ENCODE peak calls at places on chromosomes 7 and 10, in ten cellular contexts. O is T1000; X is kidney tubule cell; S is HFFc6; Y is activated CD4-positive, alpha-beta T cell treated with anti-CD3 and anti-CD28 coated beads, Interleukin-2, amount 50 U/mL, for 4 hours; P is psoas muscle; W is globus pallidus; U is kidney glomerular epithelial cell; B is HEK293T; F is left ventricle myocardium superior. L is an unnamed sample.

GRCh38 chr10:5165738-5166137 is 19.2 kb downstream of the AKR1C8 start:
- DNase-seq in B (no peak), U (no peak), P (no peak), X (no peak), Y (no peak), O (no peak), F (no peak), W (no peak), S (no peak), L (no peak)

GRCh38 chr10:63819753-63820347 is 298.6 kb downstream of the REEP3 start:
- DNase-seq in S (peak; percentile 59), U (peak; percentile 64), P (peak; percentile 75), Y (no peak), W (peak; percentile 39), O (peak; percentile 11), B (peak; percentile 37), X (peak; percentile 52), F (peak; percentile 80), L (peak; percentile 45)

GRCh38 chr10:96124230-96125141 is 5.6 kb upstream of the ZNF518A start:
- DNase-seq in S (no peak), X (peak; percentile 59), F (no peak), Y (no peak), O (no peak), U (peak; percentile 34), B (peak; percentile 73), W (no peak), P (no peak), L (peak; percentile 76)

GRCh38 chr10:70277396-70278030 is 6.3 kb downstream of the NPFFR1 start:
- DNase-seq in P (no peak), U (no peak), S (no peak), B (no peak), O (no peak), F (no peak), X (no peak), Y (no peak), W (no peak), L (no peak)

GRCh38 chr7:104627516-104627915 is 299.1 kb downstream of the LHFPL3 start:
- DNase-seq in O (peak; percentile 23), Y (no peak), S (peak; percentile 6), U (peak; percentile 61), P (no peak), B (peak; percentile 12), X (peak; percentile 40), F (no peak), W (peak; percentile 35), L (peak; percentile 34)

GRCh38 chr7:57403601-57404342 is 46.2 kb upstream of the ZNF716 start:
- DNase-seq in O (peak; percentile 47), B (no peak), F (peak; percentile 89), S (no peak), P (peak; percentile 81), U (no peak), W (peak; percentile 55), Y (no peak), X (no peak), L (no peak)

GRCh38 chr7:105524840-105525239 is 2.8 kb upstream of the PUS7 start:
- DNase-seq in X (no peak), S (no peak), B (no peak), W (no peak), Y (no peak), P (no peak), O (no peak), F (no peak), U (no peak), L (peak; percentile 43)

GRCh38 chr7:41584746-41585145 is 118.1 kb downstream of the INHBA start:
- DNase-seq in O (no peak), X (no peak), F (no peak), B (no peak), U (no peak), Y (no peak), W (no peak), S (no peak), P (no peak), L (no peak)

GRCh38 chr7:111775205-111775604 is 212.9 kb upstream of the IMMP2L start:
- DNase-seq in U (no peak), X (no peak), F (no peak), B (no peak), P (no peak), O (no peak), W (no peak), Y (no peak), S (no peak), L (no peak)

GRCh38 chr7:25029075-25029474 is 49.1 kb upstream of the OSBPL3 start:
- DNase-seq in P (no peak), O (no peak), S (no peak), F (peak; percentile 33), Y (no peak), X (no peak), W (no peak), U (no peak), B (no peak), L (no peak)

GRCh38 chr7:105978035-105978434 is 15.0 kb downstream of the CDHR3 start:
- DNase-seq in W (no peak), X (no peak), P (no peak), B (no peak), Y (no peak), U (no peak), F (peak; percentile 35), O (no peak), S (no peak), L (no peak)

GRCh38 chr10:106836923-106837322 is 327.6 kb downstream of the SORCS1 start:
- DNase-seq in S (no peak), W (peak; percentile 56), F (no peak), Y (no peak), U (no peak), B (no peak), O (no peak), P (no peak), X (no peak), L (no peak)